ENCODE peak calls at places on chromosomes 13 and 19, in five cellular contexts. One of them, this sample, is unnamed.
A peak's percentile ranks its signal among the peaks of the same experiment; 100 is the strongest.

GRCh38 chr19:49149652-49150105 is 5.5 kb downstream of the HRC start:
- DNase-seq in HCT116: peak; percentile 85
- DNase-seq in HAP-1: peak; percentile 52
- DNase-seq in hepatocyte: peak; percentile 82
- DNase-seq in SJCRH30: peak; percentile 90
- DNase-seq in this sample: peak; percentile 85

GRCh38 chr19:52527954-52528326 is 472 bp downstream of the ZNF808 start:
- DNase-seq in HAP-1: no peak
- DNase-seq in HCT116: no peak
- DNase-seq in hepatocyte: peak; percentile 40
- DNase-seq in SJCRH30: no peak
- DNase-seq in this sample: peak; percentile 13

GRCh38 chr19:37519890-37520289 is 13.2 kb downstream of the ZNF793 start:
- DNase-seq in SJCRH30: no peak
- DNase-seq in HCT116: no peak
- DNase-seq in hepatocyte: peak; percentile 20
- DNase-seq in HAP-1: no peak
- DNase-seq in this sample: peak; percentile 52

GRCh38 chr13:106381083-106381482 is 154.4 kb downstream of the EFNB2 start:
- DNase-seq in HAP-1: no peak
- DNase-seq in HCT116: no peak
- DNase-seq in hepatocyte: peak; percentile 75
- DNase-seq in SJCRH30: no peak
- DNase-seq in this sample: no peak

GRCh38 chr19:43624933-43625332 is 5.5 kb upstream of the ZNF428 start:
- DNase-seq in SJCRH30: no peak
- DNase-seq in HCT116: peak; percentile 72
- DNase-seq in hepatocyte: no peak
- DNase-seq in HAP-1: no peak
- DNase-seq in this sample: no peak

GRCh38 chr13:75621147-75621546 is 15.0 kb upstream of the LMO7 start:
- DNase-seq in SJCRH30: no peak
- DNase-seq in hepatocyte: no peak
- DNase-seq in HAP-1: no peak
- DNase-seq in HCT116: no peak
- DNase-seq in this sample: no peak

GRCh38 chr13:99585609-99586008 is 84.3 kb downstream of the TM9SF2 start:
- DNase-seq in SJCRH30: no peak
- DNase-seq in hepatocyte: no peak
- DNase-seq in HCT116: no peak
- DNase-seq in HAP-1: no peak
- DNase-seq in this sample: no peak

GRCh38 chr19:35959040-35959967 is 23.1 kb downstream of the LRFN3 start:
- DNase-seq in hepatocyte: peak; percentile 33
- DNase-seq in HAP-1: no peak
- DNase-seq in HCT116: no peak
- DNase-seq in SJCRH30: no peak
- DNase-seq in this sample: peak; percentile 36

GRCh38 chr13:114009590-114010400 is 35.9 kb upstream of the C13orf46 start:
- DNase-seq in hepatocyte: no peak
- DNase-seq in HAP-1: no peak
- DNase-seq in HCT116: no peak
- DNase-seq in SJCRH30: no peak
- DNase-seq in this sample: no peak

GRCh38 chr13:109036091-109036490 is 406.7 kb downstream of the MYO16 start:
- DNase-seq in SJCRH30: no peak
- DNase-seq in HAP-1: no peak
- DNase-seq in HCT116: no peak
- DNase-seq in hepatocyte: no peak
- DNase-seq in this sample: no peak

GRCh38 chr13:52726258-52726657 is 13.4 kb downstream of the CNMD start:
- DNase-seq in SJCRH30: no peak
- DNase-seq in HAP-1: no peak
- DNase-seq in HCT116: no peak
- DNase-seq in hepatocyte: no peak
- DNase-seq in this sample: no peak

GRCh38 chr13:99182439-99182838 is 18.2 kb upstream of the UBAC2 start:
- DNase-seq in hepatocyte: no peak
- DNase-seq in SJCRH30: no peak
- DNase-seq in HCT116: no peak
- DNase-seq in HAP-1: no peak
- DNase-seq in this sample: no peak

GRCh38 chr13:43094901-43095300 is 71.5 kb downstream of the DNAJC15 start:
- DNase-seq in HAP-1: no peak
- DNase-seq in hepatocyte: no peak
- DNase-seq in SJCRH30: no peak
- DNase-seq in HCT116: no peak
- DNase-seq in this sample: no peak

GRCh38 chr19:1755467-1756155 is 2.3 kb downstream of the ONECUT3 start:
- DNase-seq in hepatocyte: no peak
- DNase-seq in HCT116: no peak
- DNase-seq in SJCRH30: no peak
- DNase-seq in HAP-1: no peak
- DNase-seq in this sample: no peak

GRCh38 chr19:40601061-40601973 is at the start of gene LTBP4:
- DNase-seq in SJCRH30: peak; percentile 50
- DNase-seq in HAP-1: no peak
- DNase-seq in HCT116: no peak
- DNase-seq in hepatocyte: peak; percentile 74
- DNase-seq in this sample: peak; percentile 57

GRCh38 chr13:94168784-94169512 is 310.5 kb downstream of the DCT start:
- DNase-seq in hepatocyte: no peak
- DNase-seq in HAP-1: no peak
- DNase-seq in SJCRH30: no peak
- DNase-seq in HCT116: no peak
- DNase-seq in this sample: no peak

GRCh38 chr13:68173111-68173510 is 943.0 kb upstream of the PCDH9 start:
- DNase-seq in HAP-1: no peak
- DNase-seq in HCT116: no peak
- DNase-seq in SJCRH30: no peak
- DNase-seq in hepatocyte: no peak
- DNase-seq in this sample: no peak

GRCh38 chr13:51158923-51159322 is 47.8 kb upstream of the C13orf42 start:
- DNase-seq in hepatocyte: no peak
- DNase-seq in HCT116: no peak
- DNase-seq in HAP-1: no peak
- DNase-seq in SJCRH30: no peak
- DNase-seq in this sample: no peak

GRCh38 chr19:38898788-38899446 is 501 bp downstream of the SIRT2 start:
- DNase-seq in SJCRH30: peak; percentile 38
- DNase-seq in hepatocyte: no peak
- DNase-seq in HCT116: no peak
- DNase-seq in HAP-1: peak; percentile 23
- DNase-seq in this sample: no peak

GRCh38 chr13:93729383-93729782 is 502.8 kb downstream of the GPC6 start:
- DNase-seq in hepatocyte: no peak
- DNase-seq in HAP-1: no peak
- DNase-seq in HCT116: no peak
- DNase-seq in SJCRH30: no peak
- DNase-seq in this sample: no peak

GRCh38 chr19:41064974-41065569 is 23.2 kb upstream of the CYP2A13 start:
- DNase-seq in hepatocyte: no peak
- DNase-seq in SJCRH30: peak; percentile 31
- DNase-seq in HCT116: peak; percentile 61
- DNase-seq in HAP-1: no peak
- DNase-seq in this sample: no peak

GRCh38 chr13:78660130-78660857 is 1.3 kb upstream of the OBI1 start:
- DNase-seq in SJCRH30: no peak
- DNase-seq in HAP-1: no peak
- DNase-seq in hepatocyte: no peak
- DNase-seq in HCT116: no peak
- DNase-seq in this sample: peak; percentile 63

GRCh38 chr13:104641309-104641708 is 1575.1 kb upstream of the SLC10A2 start:
- DNase-seq in HCT116: no peak
- DNase-seq in HAP-1: no peak
- DNase-seq in SJCRH30: no peak
- DNase-seq in hepatocyte: no peak
- DNase-seq in this sample: peak; percentile 21

GRCh38 chr13:103694033-103694432 is 627.8 kb upstream of the SLC10A2 start:
- DNase-seq in HAP-1: no peak
- DNase-seq in hepatocyte: no peak
- DNase-seq in HCT116: no peak
- DNase-seq in SJCRH30: no peak
- DNase-seq in this sample: peak; percentile 40

GRCh38 chr13:107799001-107799400 is 416.3 kb downstream of the LIG4 start:
- DNase-seq in HAP-1: no peak
- DNase-seq in hepatocyte: no peak
- DNase-seq in HCT116: no peak
- DNase-seq in SJCRH30: no peak
- DNase-seq in this sample: no peak

GRCh38 chr13:26222523-26223046 is 471 bp upstream of the RNF6 start:
- DNase-seq in hepatocyte: no peak
- DNase-seq in SJCRH30: no peak
- DNase-seq in HAP-1: no peak
- DNase-seq in HCT116: no peak
- DNase-seq in this sample: no peak

GRCh38 chr13:96481482-96481881 is 391.6 kb downstream of the HS6ST3 start:
- DNase-seq in hepatocyte: no peak
- DNase-seq in HAP-1: no peak
- DNase-seq in SJCRH30: no peak
- DNase-seq in HCT116: no peak
- DNase-seq in this sample: no peak

GRCh38 chr19:35060160-35060855 is 18.8 kb downstream of the HPN start:
- DNase-seq in HAP-1: no peak
- DNase-seq in SJCRH30: no peak
- DNase-seq in hepatocyte: peak; percentile 4
- DNase-seq in HCT116: no peak
- DNase-seq in this sample: no peak

GRCh38 chr13:34901577-34901976 is 40.5 kb upstream of the NBEA start:
- DNase-seq in SJCRH30: no peak
- DNase-seq in HCT116: no peak
- DNase-seq in HAP-1: no peak
- DNase-seq in hepatocyte: no peak
- DNase-seq in this sample: no peak

GRCh38 chr13:45737571-45738002 is 35.5 kb downstream of the CBY2 start:
- DNase-seq in HAP-1: no peak
- DNase-seq in SJCRH30: peak; percentile 22
- DNase-seq in hepatocyte: no peak
- DNase-seq in HCT116: peak; percentile 16
- DNase-seq in this sample: peak; percentile 36

GRCh38 chr13:46992383-46992952 is 95.6 kb upstream of the HTR2A start:
- DNase-seq in HAP-1: peak; percentile 25
- DNase-seq in SJCRH30: peak; percentile 30
- DNase-seq in HCT116: peak; percentile 16
- DNase-seq in hepatocyte: no peak
- DNase-seq in this sample: peak; percentile 23

GRCh38 chr13:113758651-113759524 is at the start of gene TMEM255B:
- DNase-seq in SJCRH30: peak; percentile 69
- DNase-seq in HCT116: peak; percentile 10
- DNase-seq in hepatocyte: peak; percentile 90
- DNase-seq in HAP-1: peak; percentile 69
- DNase-seq in this sample: peak; percentile 90

GRCh38 chr19:20423381-20424207 is 142.0 kb downstream of the ZNF737 start:
- DNase-seq in HCT116: no peak
- DNase-seq in hepatocyte: peak; percentile 61
- DNase-seq in HAP-1: no peak
- DNase-seq in SJCRH30: no peak
- DNase-seq in this sample: no peak

GRCh38 chr13:83498045-83498444 is 384.2 kb downstream of the SLITRK1 start:
- DNase-seq in hepatocyte: no peak
- DNase-seq in HAP-1: no peak
- DNase-seq in HCT116: no peak
- DNase-seq in SJCRH30: no peak
- DNase-seq in this sample: no peak

GRCh38 chr19:53045536-53045935 is 996 bp downstream of the ERVV-2 start:
- DNase-seq in hepatocyte: no peak
- DNase-seq in HAP-1: no peak
- DNase-seq in SJCRH30: no peak
- DNase-seq in HCT116: no peak
- DNase-seq in this sample: no peak

GRCh38 chr19:53659292-53659691 is 27.5 kb downstream of the DPRX start:
- DNase-seq in HCT116: no peak
- DNase-seq in hepatocyte: peak; percentile 88
- DNase-seq in HAP-1: no peak
- DNase-seq in SJCRH30: no peak
- DNase-seq in this sample: no peak

GRCh38 chr19:14115761-14116160 is 1.8 kb downstream of the PRKACA start:
- DNase-seq in SJCRH30: no peak
- DNase-seq in hepatocyte: no peak
- DNase-seq in HCT116: no peak
- DNase-seq in HAP-1: no peak
- DNase-seq in this sample: no peak
- H3K4me3 ChIP-seq in SJCRH30: no peak overlapping the region
- H3K4me3 ChIP-seq in hepatocyte: no peak overlapping the region
- H3K4me3 ChIP-seq in HCT116: no peak overlapping the region
- H3K4me3 ChIP-seq in HAP-1: no peak overlapping the region
- H3K4me3 ChIP-seq in this sample: no peak overlapping the region

GRCh38 chr19:4597975-4598671 is 38.6 kb upstream of the SEMA6B start:
- DNase-seq in HCT116: no peak
- DNase-seq in SJCRH30: peak; percentile 94
- DNase-seq in hepatocyte: peak; percentile 70
- DNase-seq in HAP-1: peak; percentile 50
- DNase-seq in this sample: peak; percentile 68
- H3K4me3 ChIP-seq in HCT116: peak overlapping the region; percentile 38
- H3K4me3 ChIP-seq in SJCRH30: peak overlapping the region; percentile 43
- H3K4me3 ChIP-seq in hepatocyte: no peak overlapping the region
- H3K4me3 ChIP-seq in HAP-1: peak overlapping the region; percentile 24
- H3K4me3 ChIP-seq in this sample: no peak overlapping the region

GRCh38 chr13:20955496-20955895 is 53.0 kb upstream of the XPO4 start:
- DNase-seq in hepatocyte: no peak
- DNase-seq in HCT116: no peak
- DNase-seq in HAP-1: no peak
- DNase-seq in SJCRH30: no peak
- DNase-seq in this sample: no peak

GRCh38 chr13:20964904-20965303 is 62.4 kb upstream of the XPO4 start:
- DNase-seq in hepatocyte: no peak
- DNase-seq in HAP-1: no peak
- DNase-seq in HCT116: no peak
- DNase-seq in SJCRH30: no peak
- DNase-seq in this sample: no peak

DNA sequence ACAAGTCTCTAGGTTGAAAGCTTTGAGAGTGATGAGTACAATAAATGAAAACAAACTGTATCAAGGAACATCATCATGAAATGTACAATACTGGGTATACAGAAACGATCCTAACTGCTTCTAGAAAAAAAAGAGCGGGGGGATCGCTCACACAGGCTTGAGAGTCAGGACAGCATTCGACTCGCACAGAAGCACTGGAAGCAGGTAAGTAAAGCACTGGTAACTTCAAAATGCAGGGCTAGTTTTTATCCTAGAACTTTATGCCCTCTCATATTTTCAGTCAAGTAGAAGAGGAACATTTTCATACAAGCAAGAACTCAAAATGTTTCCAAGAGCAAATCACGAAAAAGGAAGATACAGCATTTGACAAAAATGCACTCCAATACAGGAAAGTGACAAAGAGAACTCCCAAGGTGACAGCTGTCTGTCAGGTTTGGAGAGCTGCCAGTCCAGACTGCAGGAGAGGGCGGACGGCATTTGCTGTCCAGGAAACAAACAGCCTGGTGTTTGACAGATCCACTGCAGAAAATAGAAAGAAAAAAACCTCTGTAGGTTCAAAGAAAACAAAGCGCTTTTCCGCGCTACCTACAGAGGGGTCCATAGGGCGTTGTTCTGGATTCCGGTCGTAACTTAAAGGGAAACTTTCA is 58.2 kb upstream of the XPO4 start:
- DNase-seq in SJCRH30: peak; percentile 36
- DNase-seq in HCT116: no peak
- DNase-seq in hepatocyte: no peak
- DNase-seq in HAP-1: no peak
- DNase-seq in this sample: no peak
- H3K4me3 ChIP-seq in SJCRH30: peak overlapping the region; percentile 17
- H3K4me3 ChIP-seq in HCT116: peak overlapping the region; percentile 29
- H3K4me3 ChIP-seq in hepatocyte: no peak overlapping the region
- H3K4me3 ChIP-seq in HAP-1: peak overlapping the region; percentile 14
- H3K4me3 ChIP-seq in this sample: no peak overlapping the region

GRCh38 chr13:112072531-112073244 is 5.7 kb downstream of the SOX1 start:
- DNase-seq in HCT116: no peak
- DNase-seq in HAP-1: peak; percentile 18
- DNase-seq in SJCRH30: no peak
- DNase-seq in hepatocyte: no peak
- DNase-seq in this sample: no peak
- H3K4me3 ChIP-seq in HCT116: no peak overlapping the region
- H3K4me3 ChIP-seq in HAP-1: peak overlapping the region; percentile 19
- H3K4me3 ChIP-seq in SJCRH30: no peak overlapping the region
- H3K4me3 ChIP-seq in hepatocyte: no peak overlapping the region
- H3K4me3 ChIP-seq in this sample: no peak overlapping the region